ENCODE peak calls at places on chromosome 2, in nine cellular contexts. M is T-helper 1 cell; H is renal cortical epithelial cell; Q is amygdala; G is CD4-positive, alpha-beta T cell; B is nucleus accumbens; R is chondrocyte; K is activated gamma-delta T cell treated with Interleukin-2 at 50 U/mL for 16 hours; S is putamen. F is an unnamed sample.
A peak's percentile ranks its signal among the peaks of the same experiment; 100 is the strongest.

GRCh38 chr2:5022056-5022455 is 670.1 kb upstream of the SOX11 start:
- DNase-seq in M (no peak), G (no peak), H (no peak), R (no peak), S (no peak), Q (no peak), K (no peak), B (no peak), F (no peak)

GRCh38 chr2:222796413-222797103 is 64.3 kb upstream of the ACSL3 start:
- DNase-seq in S (peak; percentile 22), R (no peak), K (no peak), G (no peak), M (no peak), H (no peak), B (no peak), Q (peak; percentile 7), F (no peak)

GRCh38 chr2:101516833-101517690 is 42.1 kb upstream of the RFX8 start:
- DNase-seq in G (no peak), S (no peak), H (peak; percentile 94), R (no peak), M (no peak), Q (no peak), B (no peak), K (no peak), F (no peak)

GRCh38 chr2:192123847-192124246 is 70.9 kb downstream of the TMEFF2 start:
- DNase-seq in M (no peak), B (no peak), G (no peak), Q (no peak), H (no peak), S (no peak), K (no peak), R (no peak), F (no peak)

GRCh38 chr2:86274918-86275275 is 62.5 kb downstream of the REEP1 start:
- DNase-seq in S (no peak), Q (peak; percentile 5), H (peak; percentile 90), K (no peak), B (no peak), M (no peak), G (no peak), R (no peak), F (no peak)

GRCh38 chr2:167279810-167280209 is 391.5 kb downstream of the XIRP2 start:
- DNase-seq in H (no peak), R (no peak), M (no peak), B (no peak), S (no peak), K (no peak), Q (no peak), G (no peak), F (no peak)

GRCh38 chr2:102803041-102803896 is 41.4 kb downstream of the TMEM182 start:
- DNase-seq in K (no peak), G (no peak), H (no peak), B (no peak), M (no peak), Q (no peak), S (no peak), R (no peak), F (no peak)

GRCh38 chr2:122822319-122822718 is 1066.9 kb downstream of the TSN start:
- DNase-seq in B (no peak), K (no peak), Q (no peak), R (no peak), M (no peak), S (no peak), H (no peak), G (no peak), F (no peak)

GRCh38 chr2:197078535-197078934 is 152.0 kb upstream of the PGAP1 start:
- DNase-seq in M (no peak), G (no peak), B (no peak), H (no peak), R (no peak), S (no peak), Q (no peak), K (no peak), F (no peak)

GRCh38 chr2:174844295-174844708 is 80.0 kb upstream of the CHRNA1 start:
- DNase-seq in R (no peak), K (no peak), M (no peak), G (no peak), B (no peak), Q (no peak), H (no peak), S (no peak), F (no peak)

GRCh38 chr2:121356058-121356640 is 71.1 kb upstream of the TFCP2L1 start:
- DNase-seq in K (no peak), M (no peak), S (peak; percentile 61), R (no peak), Q (no peak), H (peak; percentile 76), G (no peak), B (no peak), F (no peak)

GRCh38 chr2:62884514-62884913 is 166.1 kb upstream of the OTX1 start:
- DNase-seq in G (no peak), H (no peak), K (no peak), S (no peak), R (no peak), M (no peak), B (no peak), Q (no peak), F (no peak)

GRCh38 chr2:26772064-26773001 is 8.2 kb downstream of the SLC35F6 start:
- DNase-seq in S (peak; percentile 83), Q (peak; percentile 65), B (peak; percentile 50), R (no peak), G (no peak), K (peak; percentile 24), H (peak; percentile 88), M (peak; percentile 8), F (peak; percentile 62)

GRCh38 chr2:230680463-230681195 is 32.0 kb upstream of the CAB39 start:
- DNase-seq in S (no peak), B (no peak), K (no peak), G (no peak), Q (no peak), H (no peak), R (no peak), M (no peak), F (no peak)

F was measured in caudate nucleus.